ENCODE peak calls at places on chromosomes 6 and 20, in five cellular contexts. N is stomach, F is HepG2, Q is sigmoid colon, Y is suprapubic skin. X is an unnamed sample.

GRCh38 chr20:11544029-11544678 is 373.5 kb upstream of the BTBD3 start:
- DNase-seq in N (no peak), F (peak), Q (no peak), Y (no peak), X (no peak)

GRCh38 chr6:30885999-30886896 is 1.9 kb downstream of the DDR1 start:
- DNase-seq in N (peak), F (peak), Q (peak), Y (peak), X (peak)

GRCh38 chr6:2951723-2952122 is 19.6 kb downstream of the SERPINB6 start:
- DNase-seq in N (peak), F (no peak), Q (peak), Y (peak), X (peak)

GRCh38 chr6:12313992-12314589 is 23.9 kb downstream of the EDN1 start:
- DNase-seq in N (peak), F (peak), Q (no peak), Y (no peak), X (peak)

GRCh38 chr20:49880177-49880576 is 35.2 kb downstream of the SPATA2 start:
- DNase-seq in N (peak), F (no peak), Q (no peak), Y (no peak), X (no peak)

GRCh38 chr6:148203970-148204369 is 138.7 kb upstream of the SASH1 start:
- DNase-seq in N (no peak), F (no peak), Q (no peak), Y (no peak), X (no peak)

GRCh38 chr6:142207265-142207877 is 60.3 kb downstream of the VTA1 start:
- DNase-seq in N (peak), F (peak), Q (no peak), Y (no peak), X (no peak)

GRCh38 chr6:132768051-132768517 is 10.4 kb upstream of the VNN2 start:
- DNase-seq in N (peak), F (peak), Q (no peak), Y (no peak), X (peak)

GRCh38 chr6:13992417-13993055 is 67.8 kb downstream of the RNF182 start:
- DNase-seq in N (no peak), F (no peak), Q (no peak), Y (no peak), X (no peak)

GRCh38 chr6:152207915-152208714 is 400.6 kb downstream of the ESR1 start:
- DNase-seq in N (no peak), F (peak), Q (no peak), Y (no peak), X (no peak)

GRCh38 chr6:150485559-150486517 is 113.8 kb upstream of the PLEKHG1 start:
- DNase-seq in N (no peak), F (no peak), Q (no peak), Y (no peak), X (no peak)

GRCh38 chr6:34447381-34447780 is 18.5 kb upstream of the PACSIN1 start:
- DNase-seq in N (no peak), F (no peak), Q (no peak), Y (no peak), X (no peak)

GRCh38 chr6:144266091-144266649 is 19.0 kb upstream of the UTRN start:
- DNase-seq in N (peak), F (no peak), Q (peak), Y (peak), X (peak)

GRCh38 chr6:14021449-14021848 is 96.1 kb upstream of the CD83 start:
- DNase-seq in N (no peak), F (no peak), Q (no peak), Y (no peak), X (no peak)

GRCh38 chr6:124339610-124340339 is 536.1 kb downstream of the NKAIN2 start:
- DNase-seq in N (no peak), F (no peak), Q (no peak), Y (no peak), X (no peak)

GRCh38 chr6:41443616-41444525 is 102.3 kb upstream of the FOXP4 start:
- DNase-seq in N (no peak), F (no peak), Q (peak), Y (no peak), X (no peak)

GRCh38 chr20:34195355-34195754 is 45.9 kb upstream of the ASIP start:
- DNase-seq in N (no peak), F (no peak), Q (no peak), Y (no peak), X (no peak)

GRCh38 chr20:34201531-34201930 is 39.7 kb upstream of the ASIP start:
- DNase-seq in N (no peak), F (no peak), Q (no peak), Y (no peak), X (no peak)

GRCh38 chr20:34200020-34200419 is 41.2 kb upstream of the ASIP start:
- DNase-seq in N (no peak), F (no peak), Q (no peak), Y (no peak), X (no peak)

DNA sequence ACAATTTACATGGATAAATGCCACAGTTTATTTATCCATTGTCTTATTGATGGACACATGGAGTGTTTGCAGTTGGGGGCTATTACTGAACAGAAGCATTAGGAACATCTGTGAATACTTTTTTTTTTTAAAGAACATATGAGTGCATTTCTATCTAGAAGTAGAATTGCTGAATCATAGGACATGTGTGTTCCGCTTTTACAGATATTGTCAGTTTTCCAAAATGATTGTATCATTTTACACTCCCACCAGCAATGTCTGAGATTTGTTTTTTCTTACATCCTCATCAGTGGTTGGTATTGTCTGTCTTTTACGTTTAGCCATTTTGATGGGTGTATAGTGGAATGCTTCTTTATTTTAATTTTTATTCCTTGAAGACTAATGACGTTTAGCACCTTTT is 42.0 kb upstream of the ASIP start:
- DNase-seq in N (no peak), F (no peak), Q (no peak), Y (no peak), X (no peak)
- H3K27ac ChIP-seq in N (no peak), F (no peak), Q (no peak), Y (no peak), X (no peak)

GRCh38 chr20:14972256-14972655 is 634.8 kb upstream of the FLRT3 start:
- DNase-seq in N (no peak), F (no peak), Q (no peak), Y (no peak), X (no peak)

GRCh38 chr20:14972690-14973089 is 635.3 kb upstream of the FLRT3 start:
- DNase-seq in N (no peak), F (no peak), Q (no peak), Y (no peak), X (no peak)
- TF ChIP-seq EP300 in N (no peak), F (no peak), Q (no peak), Y (no peak), X (no peak)

GRCh38 chr6:37565267-37566208 is 65.8 kb upstream of the CCDC167 start:
- DNase-seq in N (no peak), F (no peak), Q (no peak), Y (no peak), X (no peak)

GRCh38 chr6:37569317-37569716 is 69.6 kb upstream of the CCDC167 start:
- DNase-seq in N (no peak), F (no peak), Q (no peak), Y (no peak), X (no peak)

GRCh38 chr6:37570801-37571200 is 71.1 kb upstream of the CCDC167 start:
- DNase-seq in N (no peak), F (no peak), Q (no peak), Y (no peak), X (no peak)

GRCh38 chr6:37569999-37570776 is 70.5 kb upstream of the CCDC167 start:
- DNase-seq in N (no peak), F (no peak), Q (no peak), Y (no peak), X (no peak)

DNA sequence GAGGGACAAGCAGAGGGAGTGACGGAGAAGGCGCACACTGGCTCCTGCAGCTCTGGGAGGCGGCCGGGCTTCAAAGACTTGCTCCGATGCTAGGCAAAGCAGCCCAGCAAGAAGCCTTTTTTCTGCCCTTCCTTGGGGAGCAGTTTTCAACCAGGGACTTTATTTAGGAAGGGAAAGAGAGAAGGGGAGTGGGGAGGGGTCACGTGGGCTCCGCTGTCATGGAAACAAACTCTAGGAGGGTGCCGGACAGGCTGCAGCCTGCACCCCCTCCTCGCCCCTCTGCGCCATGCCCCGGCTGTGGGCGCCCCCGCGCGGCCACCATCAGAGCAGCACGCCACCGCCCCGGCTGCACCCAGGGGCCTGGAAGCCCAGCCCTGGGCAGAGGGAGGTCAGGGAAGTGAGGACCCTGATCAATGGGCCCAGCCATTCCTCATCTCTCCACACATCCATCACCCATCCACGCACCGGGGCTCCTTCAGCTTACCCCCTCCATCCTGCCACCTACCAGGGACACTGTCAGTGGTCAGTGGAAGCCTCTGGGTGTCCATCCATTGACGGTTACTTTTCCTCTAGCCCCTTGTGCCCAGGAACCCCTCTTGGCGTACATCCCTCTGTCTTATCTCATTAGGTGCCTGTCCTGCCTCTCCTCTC is 66.6 kb upstream of the CCDC167 start:
- DNase-seq in N (peak), F (no peak), Q (no peak), Y (no peak), X (peak)
- TF ChIP-seq POLR2AphosphoS5 in N (no peak), F (no peak), Q (no peak), Y (no peak), X (no peak)

DNA sequence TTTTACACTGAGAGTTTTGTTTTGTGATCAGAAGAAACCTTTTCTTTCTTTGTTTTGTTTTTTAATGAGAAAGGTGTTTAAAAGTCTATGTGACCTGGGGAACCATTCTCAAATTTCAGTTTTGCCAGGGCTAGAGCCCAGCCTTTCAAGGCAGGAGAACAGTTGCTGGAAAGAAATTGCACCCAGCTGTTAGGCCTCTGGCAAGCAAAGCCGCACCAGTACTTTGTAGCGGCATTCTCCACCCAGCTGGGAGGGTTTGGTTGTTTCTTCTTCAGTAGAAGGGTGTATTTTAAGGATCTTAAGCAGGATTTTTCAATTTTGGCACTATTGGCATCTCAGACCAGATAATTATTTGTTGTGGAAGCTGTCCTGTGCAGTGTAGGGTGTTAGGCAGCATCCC is 16.6 kb upstream of the MAPK13 start:
- DNase-seq in N (no peak), F (no peak), Q (no peak), Y (no peak), X (no peak)
- H3K27ac ChIP-seq in N (no peak), F (no peak), Q (no peak), Y (no peak), X (no peak)

GRCh38 chr20:53963670-53964466 is 106.5 kb downstream of the BCAS1 start:
- DNase-seq in N (no peak), F (no peak), Q (no peak), Y (no peak), X (no peak)

GRCh38 chr20:53967527-53967926 is 102.9 kb downstream of the BCAS1 start:
- DNase-seq in N (no peak), F (no peak), Q (no peak), Y (no peak), X (no peak)

GRCh38 chr20:53962388-53962787 is 108.0 kb downstream of the BCAS1 start:
- DNase-seq in N (no peak), F (no peak), Q (no peak), Y (no peak), X (no peak)

GRCh38 chr20:53971096-53971683 is 99.2 kb downstream of the BCAS1 start:
- DNase-seq in N (no peak), F (no peak), Q (no peak), Y (no peak), X (no peak)

DNA sequence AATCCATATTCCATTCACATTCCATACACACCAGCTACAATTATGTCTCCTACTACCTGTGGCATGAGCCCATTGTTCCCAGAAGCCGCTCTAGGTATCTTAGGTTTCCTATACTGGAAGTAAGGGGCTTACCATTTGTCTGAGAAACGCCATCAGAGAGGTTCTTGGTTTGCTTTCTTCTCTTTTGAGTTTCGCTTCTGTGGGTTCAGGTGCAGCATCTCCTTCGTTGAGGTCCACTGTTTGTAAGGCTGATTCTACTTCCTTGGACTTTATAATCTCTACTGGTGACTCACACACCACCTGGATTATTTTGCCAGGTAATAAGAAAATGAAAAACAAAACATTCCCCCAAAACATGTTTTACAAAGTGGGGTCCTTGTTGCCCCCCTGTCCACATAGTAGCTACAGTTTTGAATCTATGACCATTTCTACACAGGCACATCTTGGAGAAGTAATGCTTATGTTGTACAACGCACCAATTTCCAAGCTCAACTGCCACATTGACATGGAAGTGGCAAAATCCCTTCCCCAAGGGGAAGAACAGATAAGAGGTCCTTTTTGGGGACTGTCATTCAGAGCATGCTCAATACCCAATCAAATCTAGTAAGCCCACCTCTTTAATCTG is 103.5 kb downstream of the BCAS1 start:
- DNase-seq in N (no peak), F (no peak), Q (no peak), Y (no peak), X (no peak)
- TF ChIP-seq EP300 in N (no peak), F (no peak), Q (no peak), Y (no peak), X (no peak)

DNA sequence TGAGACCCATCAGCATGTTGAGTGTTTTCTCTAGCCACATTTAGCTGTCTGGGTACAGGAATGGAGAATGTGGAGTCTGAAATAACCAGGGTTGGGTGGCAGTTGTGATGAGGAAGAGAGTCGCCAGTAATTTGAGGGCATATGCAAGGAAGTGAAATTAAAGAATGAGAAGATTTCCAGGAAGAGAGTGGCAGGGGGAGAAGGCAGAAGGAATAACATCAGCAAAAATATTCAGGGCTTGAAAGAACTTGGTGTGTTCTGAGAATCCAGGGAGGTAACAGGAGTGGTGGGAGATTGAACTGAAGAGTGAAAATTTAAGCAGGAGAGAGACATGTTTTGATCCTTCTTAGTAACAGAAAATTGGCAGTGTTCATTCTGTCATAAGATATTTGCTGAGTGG is 54.5 kb downstream of the PHF20 start:
- DNase-seq in N (no peak), F (no peak), Q (no peak), Y (no peak), X (no peak)
- TF ChIP-seq POLR2AphosphoS5 in N (no peak), F (no peak), Q (no peak), Y (no peak), X (no peak)

DNA sequence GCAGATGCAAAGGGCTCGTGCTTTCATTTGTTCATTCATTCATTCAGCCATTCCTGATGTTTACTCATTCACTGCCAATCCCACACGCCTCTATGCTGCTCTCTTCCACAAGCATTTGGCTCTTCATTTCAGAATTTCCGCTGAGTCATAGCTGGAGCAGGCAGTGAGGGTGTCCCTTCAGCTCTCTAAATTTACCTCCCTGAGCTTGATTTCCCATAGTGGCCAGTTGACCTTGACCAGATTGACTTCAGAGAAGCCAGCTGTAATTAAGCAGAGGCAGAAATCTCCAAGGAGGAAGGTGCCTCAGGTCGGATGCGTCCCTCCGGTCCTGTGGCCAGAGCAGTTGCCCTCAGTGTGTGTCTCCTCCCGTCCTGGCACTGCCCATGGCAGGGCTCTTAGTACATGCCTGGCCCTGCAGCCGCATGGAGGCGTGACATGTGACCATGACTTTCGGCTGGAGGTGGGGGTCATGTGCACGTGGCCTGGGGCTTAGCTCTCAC is 267.2 kb upstream of the ECI2 start:
- DNase-seq in N (no peak), F (peak), Q (no peak), Y (no peak), X (no peak)
- H3K27ac ChIP-seq in N (peak), F (no peak), Q (peak), Y (no peak), X (no peak)